ENCODE peak calls at places on chromosome 17, in eight cellular contexts. One of them, this sample, is unnamed.

GRCh38 chr17:1001640-1002411 is 4.9 kb downstream of the TIMM22 start:
- DNase-seq in adrenal gland: peak; percentile 35
- DNase-seq in HCT116: no peak
- DNase-seq in heart left ventricle: no peak
- DNase-seq in transverse colon: no peak
- DNase-seq in IMR-90: peak; percentile 75
- DNase-seq in prostate gland: no peak
- DNase-seq in esophagus muscularis mucosa: no peak
- DNase-seq in this sample: no peak

GRCh38 chr17:81489012-81489968 is 23.3 kb downstream of the ACTG1 start:
- DNase-seq in adrenal gland: no peak
- DNase-seq in HCT116: no peak
- DNase-seq in heart left ventricle: no peak
- DNase-seq in transverse colon: no peak
- DNase-seq in IMR-90: no peak
- DNase-seq in prostate gland: no peak
- DNase-seq in esophagus muscularis mucosa: no peak
- DNase-seq in this sample: no peak

GRCh38 chr17:72618018-72618509 is 474.4 kb downstream of the SLC39A11 start:
- DNase-seq in adrenal gland: no peak
- DNase-seq in HCT116: peak; percentile 66
- DNase-seq in heart left ventricle: no peak
- DNase-seq in transverse colon: peak; percentile 94
- DNase-seq in IMR-90: no peak
- DNase-seq in prostate gland: peak; percentile 72
- DNase-seq in esophagus muscularis mucosa: no peak
- DNase-seq in this sample: no peak

GRCh38 chr17:8015957-8016631 is 13.7 kb downstream of the GUCY2D start:
- DNase-seq in adrenal gland: no peak
- DNase-seq in HCT116: no peak
- DNase-seq in heart left ventricle: no peak
- DNase-seq in transverse colon: peak; percentile 63
- DNase-seq in IMR-90: no peak
- DNase-seq in prostate gland: peak; percentile 53
- DNase-seq in esophagus muscularis mucosa: no peak
- DNase-seq in this sample: peak; percentile 44

GRCh38 chr17:62644487-62645173 is 17.2 kb downstream of the MRC2 start:
- DNase-seq in adrenal gland: no peak
- DNase-seq in HCT116: no peak
- DNase-seq in heart left ventricle: no peak
- DNase-seq in transverse colon: no peak
- DNase-seq in IMR-90: no peak
- DNase-seq in prostate gland: no peak
- DNase-seq in esophagus muscularis mucosa: no peak
- DNase-seq in this sample: no peak

GRCh38 chr17:38942641-38943040 is 17.2 kb downstream of the LASP1NB start:
- DNase-seq in adrenal gland: no peak
- DNase-seq in HCT116: no peak
- DNase-seq in heart left ventricle: no peak
- DNase-seq in transverse colon: no peak
- DNase-seq in IMR-90: no peak
- DNase-seq in prostate gland: no peak
- DNase-seq in esophagus muscularis mucosa: no peak
- DNase-seq in this sample: no peak

GRCh38 chr17:49572226-49572625 is 3.4 kb upstream of the NXPH3 start:
- DNase-seq in adrenal gland: no peak
- DNase-seq in HCT116: no peak
- DNase-seq in heart left ventricle: no peak
- DNase-seq in transverse colon: no peak
- DNase-seq in IMR-90: no peak
- DNase-seq in prostate gland: no peak
- DNase-seq in esophagus muscularis mucosa: no peak
- DNase-seq in this sample: no peak

GRCh38 chr17:33140413-33141099 is 148.9 kb downstream of the SPACA3 start:
- DNase-seq in adrenal gland: no peak
- DNase-seq in HCT116: no peak
- DNase-seq in heart left ventricle: no peak
- DNase-seq in transverse colon: no peak
- DNase-seq in IMR-90: no peak
- DNase-seq in prostate gland: no peak
- DNase-seq in esophagus muscularis mucosa: no peak
- DNase-seq in this sample: no peak

GRCh38 chr17:48915459-48916282 is 7.5 kb downstream of the UBE2Z start:
- DNase-seq in adrenal gland: peak; percentile 64
- DNase-seq in HCT116: no peak
- DNase-seq in heart left ventricle: no peak
- DNase-seq in transverse colon: peak; percentile 11
- DNase-seq in IMR-90: peak; percentile 93
- DNase-seq in prostate gland: no peak
- DNase-seq in esophagus muscularis mucosa: no peak
- DNase-seq in this sample: peak; percentile 42

GRCh38 chr17:72665841-72666518 is 426.5 kb downstream of the SLC39A11 start:
- DNase-seq in adrenal gland: no peak
- DNase-seq in HCT116: no peak
- DNase-seq in heart left ventricle: no peak
- DNase-seq in transverse colon: no peak
- DNase-seq in IMR-90: peak; percentile 44
- DNase-seq in prostate gland: no peak
- DNase-seq in esophagus muscularis mucosa: no peak
- DNase-seq in this sample: no peak

GRCh38 chr17:78476973-78477372 is 98.5 kb downstream of the PGS1 start:
- DNase-seq in adrenal gland: no peak
- DNase-seq in HCT116: no peak
- DNase-seq in heart left ventricle: no peak
- DNase-seq in transverse colon: no peak
- DNase-seq in IMR-90: no peak
- DNase-seq in prostate gland: no peak
- DNase-seq in esophagus muscularis mucosa: no peak
- DNase-seq in this sample: no peak

GRCh38 chr17:33950061-33950460 is 305.0 kb upstream of the CCL2 start:
- DNase-seq in adrenal gland: no peak
- DNase-seq in HCT116: no peak
- DNase-seq in heart left ventricle: no peak
- DNase-seq in transverse colon: no peak
- DNase-seq in IMR-90: no peak
- DNase-seq in prostate gland: no peak
- DNase-seq in esophagus muscularis mucosa: no peak
- DNase-seq in this sample: no peak

GRCh38 chr17:47210105-47210504 is 957 bp downstream of the MYL4 start:
- DNase-seq in adrenal gland: no peak
- DNase-seq in HCT116: no peak
- DNase-seq in heart left ventricle: no peak
- DNase-seq in transverse colon: no peak
- DNase-seq in IMR-90: no peak
- DNase-seq in prostate gland: no peak
- DNase-seq in esophagus muscularis mucosa: no peak
- DNase-seq in this sample: no peak

GRCh38 chr17:68417317-68417716 is 40.0 kb downstream of the WIPI1 start:
- DNase-seq in adrenal gland: no peak
- DNase-seq in HCT116: no peak
- DNase-seq in heart left ventricle: no peak
- DNase-seq in transverse colon: no peak
- DNase-seq in IMR-90: no peak
- DNase-seq in prostate gland: no peak
- DNase-seq in esophagus muscularis mucosa: peak; percentile 60
- DNase-seq in this sample: no peak

GRCh38 chr17:42937712-42938596 is 26.3 kb downstream of the AARSD1 start:
- DNase-seq in adrenal gland: peak; percentile 58
- DNase-seq in HCT116: peak; percentile 51
- DNase-seq in heart left ventricle: peak; percentile 38
- DNase-seq in transverse colon: peak; percentile 29
- DNase-seq in IMR-90: peak; percentile 64
- DNase-seq in prostate gland: no peak
- DNase-seq in esophagus muscularis mucosa: no peak
- DNase-seq in this sample: no peak

GRCh38 chr17:36869856-36870617 is 67.2 kb upstream of the LHX1 start:
- DNase-seq in adrenal gland: peak; percentile 36
- DNase-seq in HCT116: no peak
- DNase-seq in heart left ventricle: no peak
- DNase-seq in transverse colon: no peak
- DNase-seq in IMR-90: peak; percentile 17
- DNase-seq in prostate gland: no peak
- DNase-seq in esophagus muscularis mucosa: no peak
- DNase-seq in this sample: no peak

GRCh38 chr17:31591924-31592323 is 200.4 kb downstream of the RAB11FIP4 start:
- DNase-seq in adrenal gland: no peak
- DNase-seq in HCT116: no peak
- DNase-seq in heart left ventricle: no peak
- DNase-seq in transverse colon: no peak
- DNase-seq in IMR-90: no peak
- DNase-seq in prostate gland: no peak
- DNase-seq in esophagus muscularis mucosa: no peak
- DNase-seq in this sample: no peak

GRCh38 chr17:79005063-79005861 is 4.3 kb downstream of the CANT1 start:
- DNase-seq in adrenal gland: no peak
- DNase-seq in HCT116: no peak
- DNase-seq in heart left ventricle: no peak
- DNase-seq in transverse colon: peak; percentile 88
- DNase-seq in IMR-90: no peak
- DNase-seq in prostate gland: peak; percentile 90
- DNase-seq in esophagus muscularis mucosa: no peak
- DNase-seq in this sample: peak; percentile 21

GRCh38 chr17:2595736-2596135 is 2.3 kb downstream of the PAFAH1B1 start:
- DNase-seq in adrenal gland: no peak
- DNase-seq in HCT116: no peak
- DNase-seq in heart left ventricle: no peak
- DNase-seq in transverse colon: no peak
- DNase-seq in IMR-90: no peak
- DNase-seq in prostate gland: no peak
- DNase-seq in esophagus muscularis mucosa: no peak
- DNase-seq in this sample: no peak
- H3K27ac ChIP-seq in adrenal gland: no peak overlapping the region
- H3K27ac ChIP-seq in HCT116: no peak overlapping the region
- H3K27ac ChIP-seq in heart left ventricle: no peak overlapping the region
- H3K27ac ChIP-seq in transverse colon: peak overlapping the region; percentile 93
- H3K27ac ChIP-seq in IMR-90: no peak overlapping the region
- H3K27ac ChIP-seq in prostate gland: no peak overlapping the region
- H3K27ac ChIP-seq in esophagus muscularis mucosa: peak overlapping the region; percentile 99
- H3K27ac ChIP-seq in this sample: no peak overlapping the region

GRCh38 chr17:69572747-69573146 is 158.2 kb downstream of the MAP2K6 start:
- DNase-seq in adrenal gland: no peak
- DNase-seq in HCT116: no peak
- DNase-seq in heart left ventricle: no peak
- DNase-seq in transverse colon: no peak
- DNase-seq in IMR-90: no peak
- DNase-seq in prostate gland: no peak
- DNase-seq in esophagus muscularis mucosa: no peak
- DNase-seq in this sample: no peak

GRCh38 chr17:69565447-69565846 is 150.9 kb downstream of the MAP2K6 start:
- DNase-seq in adrenal gland: no peak
- DNase-seq in HCT116: no peak
- DNase-seq in heart left ventricle: no peak
- DNase-seq in transverse colon: no peak
- DNase-seq in IMR-90: no peak
- DNase-seq in prostate gland: no peak
- DNase-seq in esophagus muscularis mucosa: no peak
- DNase-seq in this sample: no peak

GRCh38 chr17:69561462-69561861 is 147.0 kb downstream of the MAP2K6 start:
- DNase-seq in adrenal gland: no peak
- DNase-seq in HCT116: no peak
- DNase-seq in heart left ventricle: no peak
- DNase-seq in transverse colon: no peak
- DNase-seq in IMR-90: no peak
- DNase-seq in prostate gland: no peak
- DNase-seq in esophagus muscularis mucosa: no peak
- DNase-seq in this sample: no peak

DNA sequence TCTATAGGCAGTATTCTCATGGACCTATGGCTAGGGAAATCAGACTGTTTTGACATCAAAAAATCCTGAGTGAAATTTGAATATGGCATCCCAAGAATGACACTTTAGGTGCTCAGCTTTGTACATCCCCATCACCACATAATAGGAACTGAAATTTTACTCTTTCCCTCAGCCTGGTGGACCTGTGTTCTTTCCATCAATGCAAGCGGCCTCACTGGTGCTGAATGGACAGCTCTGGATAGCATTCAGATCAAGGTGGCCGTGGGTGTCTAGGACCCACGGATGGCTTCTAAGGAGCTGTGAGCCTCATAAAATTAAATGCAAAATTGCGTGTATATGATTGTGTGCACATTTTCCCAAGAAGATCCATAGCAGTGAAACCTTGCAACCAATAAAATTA is 152.6 kb downstream of the MAP2K6 start:
- DNase-seq in adrenal gland: no peak
- DNase-seq in HCT116: no peak
- DNase-seq in heart left ventricle: no peak
- DNase-seq in transverse colon: no peak
- DNase-seq in IMR-90: peak; percentile 31
- DNase-seq in prostate gland: no peak
- DNase-seq in esophagus muscularis mucosa: no peak
- DNase-seq in this sample: no peak
- TF ChIP-seq POLR2A in adrenal gland: no peak
- TF ChIP-seq POLR2A in HCT116: no peak
- TF ChIP-seq POLR2A in heart left ventricle: no peak
- TF ChIP-seq POLR2A in transverse colon: no peak
- TF ChIP-seq POLR2A in IMR-90: no peak
- TF ChIP-seq POLR2A in prostate gland: no peak
- TF ChIP-seq POLR2A in esophagus muscularis mucosa: no peak
- TF ChIP-seq POLR2A in this sample: no peak

DNA sequence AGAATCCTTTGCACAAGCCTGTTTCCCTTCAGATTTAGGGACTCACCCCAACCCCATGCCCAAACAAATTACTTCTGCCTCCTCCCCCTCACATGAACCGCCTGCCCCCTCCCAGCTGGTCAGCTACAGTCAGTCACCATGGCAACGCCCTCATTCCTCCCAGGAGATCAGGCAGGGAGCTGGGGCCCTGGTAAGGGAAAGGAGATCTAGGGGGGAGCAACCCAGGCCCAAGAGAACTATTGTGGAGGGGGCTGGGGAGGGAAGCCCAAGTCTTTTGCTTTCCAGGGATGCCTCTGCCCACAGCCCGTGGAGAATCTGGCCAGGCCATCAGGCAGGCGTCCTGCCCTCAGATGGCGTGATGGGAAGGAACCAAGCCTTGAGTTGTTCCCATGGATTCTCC is 2.8 kb downstream of the FAM171A2 start:
- DNase-seq in adrenal gland: no peak
- DNase-seq in HCT116: no peak
- DNase-seq in heart left ventricle: no peak
- DNase-seq in transverse colon: no peak
- DNase-seq in IMR-90: peak; percentile 68
- DNase-seq in prostate gland: no peak
- DNase-seq in esophagus muscularis mucosa: no peak
- DNase-seq in this sample: no peak
- H3K4me1 ChIP-seq in adrenal gland: peaks cover 5% of the 10 kb centered on the region
- H3K4me1 ChIP-seq in HCT116: peaks cover 7% of the 10 kb centered on the region
- H3K4me1 ChIP-seq in heart left ventricle: peaks cover 23% of the 10 kb centered on the region
- H3K4me1 ChIP-seq in transverse colon: no peaks in the 10 kb centered on the region
- H3K4me1 ChIP-seq in IMR-90: peaks cover 15% of the 10 kb centered on the region
- H3K4me1 ChIP-seq in prostate gland: no peaks in the 10 kb centered on the region
- H3K4me1 ChIP-seq in esophagus muscularis mucosa: peaks cover 25% of the 10 kb centered on the region
- H3K4me1 ChIP-seq in this sample: no peaks in the 10 kb centered on the region

DNA sequence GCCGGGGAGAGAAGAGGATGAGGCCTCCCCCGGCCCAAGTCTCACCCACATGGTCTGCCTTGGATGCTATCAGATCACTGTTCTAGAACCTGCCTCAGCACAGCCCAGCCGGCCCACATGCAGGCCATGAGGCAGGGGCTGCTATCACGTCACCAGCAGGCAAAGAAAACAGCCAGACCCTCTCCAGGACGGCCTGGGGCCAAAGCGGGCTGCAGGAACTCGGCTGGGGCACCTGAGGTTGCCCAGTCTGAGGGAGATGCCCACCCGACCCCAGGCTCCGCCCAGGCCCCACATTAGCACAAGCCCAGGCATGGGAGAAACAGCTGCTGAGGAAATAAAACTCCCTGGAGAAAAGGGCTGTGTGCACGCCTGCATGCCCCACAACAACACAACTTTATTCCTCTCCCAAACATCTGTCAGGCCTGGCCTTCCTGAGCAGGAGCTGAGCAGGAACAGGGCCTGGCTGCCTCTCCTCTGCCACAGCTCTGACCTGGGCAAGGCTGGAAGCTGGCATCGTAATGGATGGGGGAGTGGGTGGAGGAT is 6.7 kb upstream of the SMIM5 start:
- DNase-seq in adrenal gland: no peak
- DNase-seq in HCT116: no peak
- DNase-seq in heart left ventricle: no peak
- DNase-seq in transverse colon: no peak
- DNase-seq in IMR-90: no peak
- DNase-seq in prostate gland: no peak
- DNase-seq in esophagus muscularis mucosa: no peak
- DNase-seq in this sample: no peak
- H3K27ac ChIP-seq in adrenal gland: no peak overlapping the region
- H3K27ac ChIP-seq in HCT116: peak overlapping the region; percentile 12
- H3K27ac ChIP-seq in heart left ventricle: no peak overlapping the region
- H3K27ac ChIP-seq in transverse colon: no peak overlapping the region
- H3K27ac ChIP-seq in IMR-90: no peak overlapping the region
- H3K27ac ChIP-seq in prostate gland: no peak overlapping the region
- H3K27ac ChIP-seq in esophagus muscularis mucosa: no peak overlapping the region
- H3K27ac ChIP-seq in this sample: no peak overlapping the region